ENCODE peak calls at places on chromosomes 6 and 20, in seven cellular contexts. One of them, this sample, is unnamed.

GRCh38 chr6:150692604-150693003 is 92.9 kb downstream of the PLEKHG1 start:
- DNase-seq in NB4: no peak
- DNase-seq in hepatocyte: no peak
- DNase-seq in stomach: no peak
- DNase-seq in fibroblast of the aortic adventitia: no peak
- DNase-seq in IMR-90: no peak
- DNase-seq in lower lobe of right lung: no peak
- DNase-seq in this sample: no peak

GRCh38 chr6:44977406-44977740 is 350.8 kb upstream of the RUNX2 start:
- DNase-seq in hepatocyte: no peak
- DNase-seq in stomach: no peak
- DNase-seq in fibroblast of the aortic adventitia: no peak
- DNase-seq in NB4: no peak
- DNase-seq in lower lobe of right lung: no peak
- DNase-seq in IMR-90: no peak
- DNase-seq in this sample: no peak

GRCh38 chr6:143390278-143390677 is 60.2 kb downstream of the ADAT2 start:
- DNase-seq in NB4: no peak
- DNase-seq in stomach: no peak
- DNase-seq in lower lobe of right lung: no peak
- DNase-seq in hepatocyte: no peak
- DNase-seq in IMR-90: no peak
- DNase-seq in fibroblast of the aortic adventitia: no peak
- DNase-seq in this sample: no peak

GRCh38 chr6:105810105-105810921 is 275.8 kb upstream of the PRDM1 start:
- DNase-seq in lower lobe of right lung: peak; percentile 48
- DNase-seq in IMR-90: peak; percentile 91
- DNase-seq in stomach: no peak
- DNase-seq in fibroblast of the aortic adventitia: peak; percentile 84
- DNase-seq in hepatocyte: peak; percentile 50
- DNase-seq in NB4: peak; percentile 98
- DNase-seq in this sample: peak; percentile 23

GRCh38 chr20:54256202-54256601 is 48.3 kb downstream of the PFDN4 start:
- DNase-seq in IMR-90: no peak
- DNase-seq in fibroblast of the aortic adventitia: peak; percentile 80
- DNase-seq in NB4: no peak
- DNase-seq in stomach: no peak
- DNase-seq in lower lobe of right lung: no peak
- DNase-seq in hepatocyte: no peak
- DNase-seq in this sample: no peak

GRCh38 chr6:109237082-109237985 is 142.0 kb downstream of the CEP57L1 start:
- DNase-seq in stomach: no peak
- DNase-seq in NB4: peak; percentile 82
- DNase-seq in IMR-90: no peak
- DNase-seq in hepatocyte: no peak
- DNase-seq in lower lobe of right lung: no peak
- DNase-seq in fibroblast of the aortic adventitia: no peak
- DNase-seq in this sample: no peak

GRCh38 chr6:111769365-111770127 is 103.7 kb downstream of the FYN start:
- DNase-seq in stomach: no peak
- DNase-seq in IMR-90: no peak
- DNase-seq in hepatocyte: no peak
- DNase-seq in NB4: no peak
- DNase-seq in fibroblast of the aortic adventitia: no peak
- DNase-seq in lower lobe of right lung: no peak
- DNase-seq in this sample: peak; percentile 13

GRCh38 chr6:121055572-121056163 is 278.6 kb downstream of the TBC1D32 start:
- DNase-seq in hepatocyte: peak; percentile 71
- DNase-seq in lower lobe of right lung: no peak
- DNase-seq in IMR-90: peak; percentile 52
- DNase-seq in stomach: no peak
- DNase-seq in fibroblast of the aortic adventitia: peak; percentile 69
- DNase-seq in NB4: peak; percentile 56
- DNase-seq in this sample: peak; percentile 33

GRCh38 chr20:2299301-2299700 is 3.5 kb downstream of the TGM3 start:
- DNase-seq in stomach: peak; percentile 37
- DNase-seq in IMR-90: no peak
- DNase-seq in lower lobe of right lung: peak; percentile 87
- DNase-seq in fibroblast of the aortic adventitia: no peak
- DNase-seq in hepatocyte: peak; percentile 75
- DNase-seq in NB4: peak; percentile 95
- DNase-seq in this sample: peak; percentile 7

GRCh38 chr6:112443118-112443641 is 96.0 kb downstream of the RFPL4B start:
- DNase-seq in hepatocyte: no peak
- DNase-seq in lower lobe of right lung: no peak
- DNase-seq in IMR-90: no peak
- DNase-seq in fibroblast of the aortic adventitia: peak; percentile 30
- DNase-seq in stomach: no peak
- DNase-seq in NB4: no peak
- DNase-seq in this sample: no peak

GRCh38 chr6:45921703-45922270 is 93.9 kb downstream of the CLIC5 start:
- DNase-seq in lower lobe of right lung: no peak
- DNase-seq in fibroblast of the aortic adventitia: peak; percentile 14
- DNase-seq in hepatocyte: no peak
- DNase-seq in IMR-90: no peak
- DNase-seq in NB4: no peak
- DNase-seq in stomach: no peak
- DNase-seq in this sample: no peak

GRCh38 chr6:125173341-125173740 is 19.8 kb downstream of the TPD52L1 start:
- DNase-seq in NB4: no peak
- DNase-seq in hepatocyte: no peak
- DNase-seq in stomach: no peak
- DNase-seq in IMR-90: no peak
- DNase-seq in lower lobe of right lung: no peak
- DNase-seq in fibroblast of the aortic adventitia: no peak
- DNase-seq in this sample: no peak

GRCh38 chr20:44089987-44090674 is 96.9 kb downstream of the JPH2 start:
- DNase-seq in fibroblast of the aortic adventitia: peak; percentile 61
- DNase-seq in stomach: no peak
- DNase-seq in NB4: peak; percentile 66
- DNase-seq in lower lobe of right lung: no peak
- DNase-seq in hepatocyte: peak; percentile 44
- DNase-seq in IMR-90: peak; percentile 69
- DNase-seq in this sample: peak; percentile 28

GRCh38 chr6:22147983-22148797 is 148.6 kb downstream of the PRL start:
- DNase-seq in IMR-90: peak; percentile 92
- DNase-seq in fibroblast of the aortic adventitia: peak; percentile 72
- DNase-seq in NB4: no peak
- DNase-seq in hepatocyte: peak; percentile 38
- DNase-seq in stomach: no peak
- DNase-seq in lower lobe of right lung: peak; percentile 44
- DNase-seq in this sample: peak; percentile 70

GRCh38 chr6:46022110-46022948 is 6.7 kb upstream of the CLIC5 start:
- DNase-seq in hepatocyte: no peak
- DNase-seq in lower lobe of right lung: no peak
- DNase-seq in NB4: no peak
- DNase-seq in fibroblast of the aortic adventitia: no peak
- DNase-seq in IMR-90: no peak
- DNase-seq in stomach: no peak
- DNase-seq in this sample: no peak

GRCh38 chr6:165098165-165098564 is 211.2 kb downstream of the C6orf118 start:
- DNase-seq in hepatocyte: no peak
- DNase-seq in fibroblast of the aortic adventitia: no peak
- DNase-seq in IMR-90: no peak
- DNase-seq in stomach: no peak
- DNase-seq in NB4: peak; percentile 44
- DNase-seq in lower lobe of right lung: no peak
- DNase-seq in this sample: no peak

GRCh38 chr20:5504061-5504739 is 187.4 kb upstream of the PROKR2 start:
- DNase-seq in stomach: no peak
- DNase-seq in NB4: peak; percentile 47
- DNase-seq in lower lobe of right lung: peak; percentile 72
- DNase-seq in hepatocyte: no peak
- DNase-seq in IMR-90: no peak
- DNase-seq in fibroblast of the aortic adventitia: peak; percentile 54
- DNase-seq in this sample: peak; percentile 6

GRCh38 chr20:42678895-42679294 is 510.8 kb downstream of the PTPRT start:
- DNase-seq in lower lobe of right lung: no peak
- DNase-seq in hepatocyte: peak; percentile 38
- DNase-seq in NB4: peak; percentile 19
- DNase-seq in fibroblast of the aortic adventitia: no peak
- DNase-seq in stomach: no peak
- DNase-seq in IMR-90: no peak
- DNase-seq in this sample: peak; percentile 29
- TF ChIP-seq CTCF in lower lobe of right lung: no peak
- TF ChIP-seq CTCF in hepatocyte: peak; percentile 45
- TF ChIP-seq CTCF in NB4: peak; percentile 38
- TF ChIP-seq CTCF in fibroblast of the aortic adventitia: no peak
- TF ChIP-seq CTCF in stomach: no peak
- TF ChIP-seq CTCF in IMR-90: no peak
- TF ChIP-seq CTCF in this sample: peak; percentile 68

GRCh38 chr20:10560681-10561080 is 113.1 kb downstream of the JAG1 start:
- DNase-seq in hepatocyte: no peak
- DNase-seq in fibroblast of the aortic adventitia: no peak
- DNase-seq in stomach: no peak
- DNase-seq in IMR-90: no peak
- DNase-seq in NB4: no peak
- DNase-seq in lower lobe of right lung: no peak
- DNase-seq in this sample: no peak

GRCh38 chr20:10559266-10559665 is 114.5 kb downstream of the JAG1 start:
- DNase-seq in lower lobe of right lung: no peak
- DNase-seq in NB4: no peak
- DNase-seq in fibroblast of the aortic adventitia: no peak
- DNase-seq in IMR-90: no peak
- DNase-seq in stomach: no peak
- DNase-seq in hepatocyte: no peak
- DNase-seq in this sample: no peak

GRCh38 chr20:10557685-10558084 is 116.1 kb downstream of the JAG1 start:
- DNase-seq in NB4: no peak
- DNase-seq in lower lobe of right lung: no peak
- DNase-seq in fibroblast of the aortic adventitia: no peak
- DNase-seq in hepatocyte: no peak
- DNase-seq in IMR-90: no peak
- DNase-seq in stomach: no peak
- DNase-seq in this sample: no peak

GRCh38 chr20:10556519-10557083 is 117.2 kb downstream of the JAG1 start:
- DNase-seq in IMR-90: no peak
- DNase-seq in fibroblast of the aortic adventitia: no peak
- DNase-seq in lower lobe of right lung: no peak
- DNase-seq in stomach: no peak
- DNase-seq in NB4: no peak
- DNase-seq in hepatocyte: no peak
- DNase-seq in this sample: no peak

GRCh38 chr20:10558635-10559187 is 115.1 kb downstream of the JAG1 start:
- DNase-seq in hepatocyte: no peak
- DNase-seq in stomach: no peak
- DNase-seq in IMR-90: peak; percentile 99
- DNase-seq in lower lobe of right lung: no peak
- DNase-seq in fibroblast of the aortic adventitia: peak; percentile 89
- DNase-seq in NB4: no peak
- DNase-seq in this sample: no peak
- TF ChIP-seq CTCF in hepatocyte: no peak
- TF ChIP-seq CTCF in stomach: no peak
- TF ChIP-seq CTCF in IMR-90: peak; percentile 28
- TF ChIP-seq CTCF in lower lobe of right lung: no peak
- TF ChIP-seq CTCF in fibroblast of the aortic adventitia: no peak
- TF ChIP-seq CTCF in NB4: no peak
- TF ChIP-seq CTCF in this sample: no peak

GRCh38 chr6:25136879-25137278 is 142.3 kb upstream of the CARMIL1 start:
- DNase-seq in lower lobe of right lung: no peak
- DNase-seq in stomach: no peak
- DNase-seq in fibroblast of the aortic adventitia: peak; percentile 24
- DNase-seq in NB4: no peak
- DNase-seq in hepatocyte: no peak
- DNase-seq in IMR-90: no peak
- DNase-seq in this sample: no peak

GRCh38 chr6:25138697-25139051 is 140.5 kb upstream of the CARMIL1 start:
- DNase-seq in stomach: no peak
- DNase-seq in IMR-90: peak; percentile 30
- DNase-seq in NB4: peak; percentile 19
- DNase-seq in lower lobe of right lung: no peak
- DNase-seq in fibroblast of the aortic adventitia: peak; percentile 57
- DNase-seq in hepatocyte: no peak
- DNase-seq in this sample: no peak

GRCh38 chr6:25137497-25137896 is 141.7 kb upstream of the CARMIL1 start:
- DNase-seq in NB4: peak; percentile 19
- DNase-seq in fibroblast of the aortic adventitia: peak; percentile 35
- DNase-seq in stomach: no peak
- DNase-seq in lower lobe of right lung: no peak
- DNase-seq in IMR-90: no peak
- DNase-seq in hepatocyte: no peak
- DNase-seq in this sample: no peak

GRCh38 chr6:25142506-25142905 is 136.7 kb upstream of the CARMIL1 start:
- DNase-seq in fibroblast of the aortic adventitia: no peak
- DNase-seq in lower lobe of right lung: no peak
- DNase-seq in IMR-90: no peak
- DNase-seq in NB4: no peak
- DNase-seq in hepatocyte: no peak
- DNase-seq in stomach: no peak
- DNase-seq in this sample: no peak

GRCh38 chr6:25138024-25138696 is 141.0 kb upstream of the CARMIL1 start:
- DNase-seq in IMR-90: peak; percentile 62
- DNase-seq in fibroblast of the aortic adventitia: peak; percentile 82
- DNase-seq in lower lobe of right lung: no peak
- DNase-seq in hepatocyte: peak; percentile 18
- DNase-seq in stomach: peak; percentile 51
- DNase-seq in NB4: peak; percentile 83
- DNase-seq in this sample: peak; percentile 72
- TF ChIP-seq CTCF in IMR-90: no peak
- TF ChIP-seq CTCF in fibroblast of the aortic adventitia: peak; percentile 53
- TF ChIP-seq CTCF in lower lobe of right lung: no peak
- TF ChIP-seq CTCF in hepatocyte: no peak
- TF ChIP-seq CTCF in stomach: no peak
- TF ChIP-seq CTCF in NB4: no peak
- TF ChIP-seq CTCF in this sample: no peak

GRCh38 chr6:34062815-34063214 is 83.1 kb downstream of the GRM4 start:
- DNase-seq in IMR-90: no peak
- DNase-seq in lower lobe of right lung: no peak
- DNase-seq in stomach: no peak
- DNase-seq in fibroblast of the aortic adventitia: no peak
- DNase-seq in hepatocyte: no peak
- DNase-seq in NB4: no peak
- DNase-seq in this sample: no peak
- TF ChIP-seq CTCF in IMR-90: peak; percentile 0
- TF ChIP-seq CTCF in lower lobe of right lung: no peak
- TF ChIP-seq CTCF in stomach: no peak
- TF ChIP-seq CTCF in fibroblast of the aortic adventitia: peak; percentile 27
- TF ChIP-seq CTCF in hepatocyte: no peak
- TF ChIP-seq CTCF in NB4: peak; percentile 43
- TF ChIP-seq CTCF in this sample: no peak

This sample was measured in Calu3.